ENCODE peak calls at places on chromosomes 13 and 19, in four cellular contexts. One of them, this sample, is unnamed.

GRCh38 chr19:35086455-35086854 is 29.2 kb upstream of the FXYD3 start:
- DNase-seq in hepatic stellate cell: no peak
- DNase-seq in NCI-H1105: no peak
- DNase-seq in stimulated activated CD4-positive, alpha-beta T cell treated with anti-CD3 and anti-CD28 coated beads, Interleukin-2, amount 100 ng/mL, for 24 hours: no peak
- DNase-seq in this sample: no peak

GRCh38 chr19:49502866-49503581 is 6.8 kb downstream of the RPS11 start:
- DNase-seq in NCI-H1105: peak
- DNase-seq in hepatic stellate cell: peak
- DNase-seq in stimulated activated CD4-positive, alpha-beta T cell treated with anti-CD3 and anti-CD28 coated beads, Interleukin-2, amount 100 ng/mL, for 24 hours: peak
- DNase-seq in this sample: no peak

GRCh38 chr13:96772426-96772825 is 221.8 kb downstream of the OXGR1 start:
- DNase-seq in NCI-H1105: no peak
- DNase-seq in hepatic stellate cell: no peak
- DNase-seq in stimulated activated CD4-positive, alpha-beta T cell treated with anti-CD3 and anti-CD28 coated beads, Interleukin-2, amount 100 ng/mL, for 24 hours: no peak
- DNase-seq in this sample: no peak

GRCh38 chr13:113586661-113587479 is 2.3 kb downstream of the TFDP1 start:
- DNase-seq in stimulated activated CD4-positive, alpha-beta T cell treated with anti-CD3 and anti-CD28 coated beads, Interleukin-2, amount 100 ng/mL, for 24 hours: peak
- DNase-seq in NCI-H1105: no peak
- DNase-seq in hepatic stellate cell: no peak
- DNase-seq in this sample: no peak

GRCh38 chr19:46904114-46905060 is 43.6 kb downstream of the ARHGAP35 start:
- DNase-seq in stimulated activated CD4-positive, alpha-beta T cell treated with anti-CD3 and anti-CD28 coated beads, Interleukin-2, amount 100 ng/mL, for 24 hours: no peak
- DNase-seq in hepatic stellate cell: peak
- DNase-seq in NCI-H1105: no peak
- DNase-seq in this sample: no peak

GRCh38 chr19:43768273-43769050 is 12.3 kb downstream of the KCNN4 start:
- DNase-seq in hepatic stellate cell: no peak
- DNase-seq in stimulated activated CD4-positive, alpha-beta T cell treated with anti-CD3 and anti-CD28 coated beads, Interleukin-2, amount 100 ng/mL, for 24 hours: no peak
- DNase-seq in NCI-H1105: no peak
- DNase-seq in this sample: no peak

GRCh38 chr19:11264452-11265176 is 2.3 kb upstream of the DOCK6 start:
- DNase-seq in hepatic stellate cell: no peak
- DNase-seq in NCI-H1105: no peak
- DNase-seq in stimulated activated CD4-positive, alpha-beta T cell treated with anti-CD3 and anti-CD28 coated beads, Interleukin-2, amount 100 ng/mL, for 24 hours: no peak
- DNase-seq in this sample: no peak

GRCh38 chr13:41780736-41781708 is 179.9 kb downstream of the VWA8 start:
- DNase-seq in NCI-H1105: no peak
- DNase-seq in hepatic stellate cell: peak
- DNase-seq in stimulated activated CD4-positive, alpha-beta T cell treated with anti-CD3 and anti-CD28 coated beads, Interleukin-2, amount 100 ng/mL, for 24 hours: no peak
- DNase-seq in this sample: no peak

This sample was measured in stimulated activated naive B cell treated with anti-CD40 and anti-IgM and Interleukin-4, amounts not matched to agents 10 μg/mL and 1 μg/mL and 100 μg/mL, for 72 hours.